ENCODE peak calls at places on chromosomes 4 and X, in seven cellular contexts. M is A549, Z is heart left ventricle, S is transverse colon, E is Peyer's patch, G is ovary, K is stomach. B is an unnamed sample. For H3K4me1, the result is how much of the 10 kb centered on the place peaks cover.

GRCh38 chr4:142043509-142043908 is 407.1 kb downstream of the IL15 start:
- DNase-seq in S (no peak), Z (no peak), K (no peak), G (no peak), E (no peak), M (no peak), B (no peak)

GRCh38 chrX:133726642-133727041 is 258.8 kb downstream of the GPC3 start:
- DNase-seq in K (no peak), S (no peak), G (no peak), E (no peak), M (no peak), Z (no peak), B (no peak)

GRCh38 chr4:183504930-183505555 is at the start of gene ING2:
- DNase-seq in S (no peak), M (peak), Z (no peak), E (no peak), G (peak), K (no peak), B (no peak)

GRCh38 chrX:31366076-31366475 is 294.2 kb upstream of the FTHL17 start:
- DNase-seq in G (no peak), E (no peak), M (no peak), Z (no peak), S (no peak), K (no peak), B (no peak)

GRCh38 chrX:151754042-151754419 is 19.5 kb downstream of the CNGA2 start:
- DNase-seq in K (no peak), G (no peak), S (no peak), Z (no peak), E (no peak), M (peak), B (no peak)

GRCh38 chrX:17706676-17707075 is 30.6 kb upstream of the SCML1 start:
- DNase-seq in S (no peak), G (no peak), K (no peak), M (peak), Z (no peak), E (no peak), B (peak)

GRCh38 chr4:72522440-72522839 is 46.6 kb downstream of the ADAMTS3 start:
- DNase-seq in K (no peak), E (no peak), G (no peak), Z (no peak), S (no peak), M (no peak), B (no peak)

GRCh38 chr4:28421221-28421620 is 1560.6 kb downstream of the STIM2 start:
- DNase-seq in M (no peak), S (no peak), K (no peak), G (no peak), Z (no peak), E (no peak), B (no peak)

GRCh38 chr4:175330652-175331051 is 412.5 kb downstream of the ADAM29 start:
- DNase-seq in E (no peak), K (no peak), M (no peak), G (no peak), Z (no peak), S (no peak), B (no peak)

GRCh38 chrX:44483965-44484606 is 58.6 kb downstream of the FUNDC1 start:
- DNase-seq in E (no peak), M (no peak), G (no peak), Z (no peak), S (no peak), K (no peak), B (no peak)

GRCh38 chr4:61958591-61958990 is 758.5 kb downstream of the ADGRL3 start:
- DNase-seq in K (no peak), Z (no peak), M (no peak), G (no peak), S (no peak), E (no peak), B (no peak)

GRCh38 chr4:26082565-26082964 is 168.5 kb downstream of the SMIM20 start:
- DNase-seq in Z (no peak), S (no peak), K (no peak), E (no peak), G (no peak), M (no peak), B (no peak)

GRCh38 chr4:133969202-133969873 is 232.3 kb downstream of the PABPC4L start:
- DNase-seq in S (no peak), M (no peak), K (no peak), E (no peak), Z (no peak), G (no peak), B (no peak)

GRCh38 chrX:40694833-40695232 is 40.5 kb downstream of the MED14 start:
- DNase-seq in S (no peak), K (no peak), E (no peak), Z (no peak), M (no peak), G (no peak), B (no peak)

GRCh38 chrX:129823115-129823514 is 20.6 kb downstream of the ZDHHC9 start:
- DNase-seq in G (peak), E (no peak), S (peak), Z (no peak), K (peak), M (peak), B (peak)

GRCh38 chr4:53854991-53855885 is 209.2 kb downstream of the CHIC2 start:
- DNase-seq in S (no peak), M (no peak), K (no peak), E (no peak), Z (no peak), G (no peak), B (no peak)

GRCh38 chr4:8652181-8653078 is 59.9 kb downstream of the CPZ start:
- DNase-seq in K (peak), S (no peak), G (no peak), E (peak), M (no peak), Z (no peak), B (no peak)

GRCh38 chr4:11428701-11429571 is at the start of gene HS3ST1:
- DNase-seq in E (peak), G (peak), M (peak), S (peak), Z (peak), K (peak), B (peak)

GRCh38 chrX:68332156-68332823 is 101.0 kb downstream of the OPHN1 start:
- DNase-seq in M (no peak), S (no peak), G (no peak), E (no peak), Z (no peak), K (no peak), B (no peak)

GRCh38 chr4:25386926-25387325 is 9.9 kb downstream of the ANAPC4 start:
- DNase-seq in S (no peak), Z (no peak), E (no peak), K (no peak), G (no peak), M (no peak), B (no peak)

GRCh38 chr4:54433686-54434085 is 204.6 kb downstream of the PDGFRA start:
- DNase-seq in G (no peak), K (no peak), S (no peak), Z (no peak), M (no peak), E (no peak), B (no peak)

GRCh38 chr4:27094224-27094623 is 233.6 kb downstream of the STIM2 start:
- DNase-seq in M (no peak), S (no peak), Z (no peak), E (no peak), G (no peak), K (no peak), B (no peak)

GRCh38 chrX:14916017-14916674 is 42.9 kb downstream of the MOSPD2 start:
- DNase-seq in K (no peak), Z (no peak), E (no peak), M (no peak), G (no peak), S (no peak), B (no peak)

GRCh38 chr4:140645614-140646412 is 77.1 kb upstream of the UCP1 start:
- DNase-seq in E (no peak), S (no peak), G (no peak), Z (peak), K (no peak), M (no peak), B (no peak)

GRCh38 chr4:43394976-43395375 is 502.5 kb downstream of the GRXCR1 start:
- DNase-seq in Z (no peak), E (no peak), K (no peak), G (no peak), S (no peak), M (no peak), B (no peak)

GRCh38 chrX:56569378-56570061 is 6.1 kb downstream of the UBQLN2 start:
- DNase-seq in S (no peak), Z (no peak), E (no peak), K (no peak), M (no peak), G (no peak), B (no peak)

GRCh38 chr4:7787681-7788141 is 151.9 kb downstream of the AFAP1 start:
- DNase-seq in Z (no peak), M (no peak), E (no peak), S (no peak), K (no peak), G (no peak), B (no peak)

GRCh38 chrX:56564182-56564885 is 907 bp downstream of the UBQLN2 start:
- DNase-seq in G (peak), Z (peak), M (no peak), K (no peak), E (peak), S (peak), B (no peak)

GRCh38 chr4:9904976-9905587 is 116.2 kb downstream of the SLC2A9 start:
- DNase-seq in G (no peak), S (no peak), K (no peak), E (no peak), M (no peak), Z (no peak), B (no peak)

GRCh38 chr4:4569036-4569435 is 27.2 kb upstream of the STX18 start:
- DNase-seq in K (no peak), M (no peak), G (no peak), Z (no peak), E (no peak), S (no peak), B (no peak)

DNA sequence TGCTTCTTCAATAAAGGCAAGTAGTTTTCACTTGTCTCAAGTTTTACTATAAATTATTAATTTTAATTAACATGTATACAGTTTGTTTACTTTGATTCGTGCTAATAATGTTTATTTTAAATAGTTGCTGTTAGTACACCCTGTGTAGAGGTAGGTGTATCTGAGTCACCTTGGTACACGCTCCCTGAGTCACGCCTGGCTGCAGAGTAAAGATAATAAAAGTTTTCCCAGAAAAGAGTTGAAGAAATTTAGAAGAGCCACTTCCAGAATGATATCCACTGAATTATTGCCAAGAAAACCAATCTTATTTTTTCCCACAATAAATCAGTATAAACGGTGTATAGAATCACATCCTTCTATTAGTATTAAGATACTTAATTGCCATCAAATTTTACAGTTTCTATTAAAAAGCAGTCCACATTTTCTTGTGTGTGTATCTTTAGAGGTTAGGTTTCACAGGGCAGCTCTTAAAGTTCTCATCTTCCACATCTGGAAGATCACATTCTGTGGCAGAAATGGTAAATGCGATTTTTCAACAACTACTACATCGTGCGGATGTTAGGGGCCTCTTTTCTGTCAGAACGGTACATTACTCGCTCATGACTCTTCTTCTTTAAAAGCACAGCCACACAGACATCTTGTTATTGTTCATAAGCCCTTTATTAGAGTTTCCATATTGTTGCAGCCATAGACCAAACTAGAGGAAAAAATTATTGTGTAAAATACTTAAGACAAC is 55.4 kb downstream of the HADH start:
- DNase-seq in E (no peak), M (no peak), K (no peak), G (no peak), Z (no peak), S (no peak), B (no peak)
- H3K4me1 ChIP-seq in E (under half), M (under half), K (under half), G (under half), Z (under half), S (under half), B (under half)

GRCh38 chr4:40214661-40215418 is 18.0 kb downstream of the RHOH start:
- DNase-seq in M (no peak), E (no peak), K (no peak), Z (no peak), G (no peak), S (no peak), B (no peak)
- TF ChIP-seq POLR2A in M (no peak), E (no peak), K (no peak), Z (no peak), G (no peak), S (no peak), B (no peak)

GRCh38 chrX:70257599-70258288 is 2.3 kb downstream of the P2RY4 start:
- DNase-seq in E (no peak), Z (no peak), M (no peak), G (no peak), K (no peak), S (no peak), B (no peak)

GRCh38 chrX:70255452-70255851 is 4.6 kb downstream of the P2RY4 start:
- DNase-seq in E (no peak), K (no peak), Z (no peak), G (no peak), S (no peak), M (no peak), B (no peak)

GRCh38 chrX:70264784-70265183 is 3.4 kb upstream of the ARR3 start:
- DNase-seq in M (no peak), G (no peak), E (no peak), K (no peak), S (no peak), Z (no peak), B (no peak)

GRCh38 chrX:70262952-70263567 is 3.1 kb upstream of the P2RY4 start:
- DNase-seq in K (no peak), G (peak), Z (no peak), M (peak), S (peak), E (peak), B (no peak)

GRCh38 chrX:70260104-70260503 is at the start of gene P2RY4:
- DNase-seq in M (no peak), Z (no peak), E (no peak), G (no peak), K (no peak), S (no peak), B (no peak)
- H3K4me1 ChIP-seq in M (under half), Z (under half), E (under half), G (under half), K (under half), S (under half), B (under half)

DNA sequence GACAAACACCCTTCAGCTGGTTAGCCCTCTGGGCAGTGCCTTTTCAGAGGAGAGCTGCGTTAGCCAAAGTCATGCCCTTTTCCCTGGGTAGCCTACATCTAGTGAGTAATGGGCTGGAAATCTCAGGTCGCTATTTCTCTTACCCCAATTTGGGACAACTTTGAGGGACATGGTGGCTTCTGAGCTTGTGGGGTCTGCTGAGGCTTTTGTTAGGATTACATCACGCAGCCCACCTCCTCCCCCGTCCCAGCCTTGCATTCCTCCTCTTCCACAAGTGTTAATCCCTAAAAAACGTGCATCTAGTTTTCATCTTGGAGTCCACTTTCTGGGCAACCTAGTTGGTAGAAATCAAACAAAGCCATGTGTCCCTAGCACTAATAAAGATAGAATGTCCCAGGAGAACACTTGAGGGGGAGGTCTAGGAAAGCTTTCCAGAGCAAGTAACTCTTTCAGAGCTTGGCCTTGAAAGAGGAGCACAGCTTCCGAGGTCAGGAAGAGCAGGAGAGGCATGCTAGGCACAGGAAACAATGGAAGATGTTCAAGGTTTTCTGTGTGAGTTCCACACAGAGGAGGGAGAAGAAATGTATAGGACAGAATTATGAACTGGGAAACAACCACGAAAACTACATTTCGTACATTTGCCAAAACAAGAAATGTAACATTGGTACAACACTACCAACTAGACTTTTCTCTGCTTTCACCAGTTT is 2.8 kb downstream of the MRFAP1 start:
- DNase-seq in M (no peak), E (no peak), S (no peak), G (no peak), Z (no peak), K (no peak), B (no peak)
- TF ChIP-seq POLR2A in M (no peak), E (no peak), S (no peak), G (no peak), Z (no peak), K (no peak), B (no peak)

GRCh38 chr4:128821151-128821550 is 11.7 kb downstream of the JADE1 start:
- DNase-seq in G (no peak), S (no peak), K (no peak), M (no peak), Z (no peak), E (no peak), B (no peak)
- H3K4me1 ChIP-seq in G (under half), S (under half), K (under half), M (half or more), Z (half or more), E (under half), B (under half)

GRCh38 chr4:151014521-151015457 is at the start of gene LRBA:
- DNase-seq in K (peak), M (peak), E (peak), G (peak), S (peak), Z (peak), B (peak)

GRCh38 chr4:151012836-151013235 is 2.2 kb downstream of the LRBA start:
- DNase-seq in K (peak), Z (no peak), M (no peak), E (no peak), S (peak), G (no peak), B (no peak)

GRCh38 chr4:151013491-151013890 is 1.6 kb downstream of the LRBA start:
- DNase-seq in M (no peak), S (no peak), G (no peak), E (no peak), Z (no peak), K (no peak), B (no peak)

GRCh38 chr4:151013944-151014343 is 1.1 kb downstream of the LRBA start:
- DNase-seq in M (no peak), Z (no peak), K (no peak), E (no peak), S (no peak), G (no peak), B (no peak)

GRCh38 chr4:151015458-151016344 is 617 bp upstream of the LRBA start:
- DNase-seq in G (peak), E (peak), K (peak), Z (peak), M (peak), S (peak), B (peak)
- TF ChIP-seq POLR2A in G (peak), E (peak), K (peak), Z (peak), M (peak), S (peak), B (peak)

GRCh38 chrX:10574663-10575062 is 45.7 kb downstream of the MID1 start:
- DNase-seq in G (no peak), Z (no peak), E (no peak), M (no peak), S (no peak), K (no peak), B (no peak)
- H3K4me1 ChIP-seq in G (under half), Z (under half), E (under half), M (half or more), S (under half), K (under half), B (under half)

GRCh38 chr4:163598028-163598427 is 103.5 kb downstream of the TMA16 start:
- DNase-seq in G (no peak), K (no peak), E (no peak), Z (no peak), M (no peak), S (no peak), B (no peak)
- TF ChIP-seq POLR2A in G (no peak), K (no peak), E (no peak), Z (no peak), M (no peak), S (no peak), B (no peak)

GRCh38 chr4:47488706-47489105 is 3.6 kb downstream of the ATP10D start:
- DNase-seq in E (no peak), M (no peak), K (no peak), Z (no peak), G (no peak), S (no peak), B (no peak)
- H3K4me1 ChIP-seq in E (under half), M (under half), K (under half), Z (under half), G (under half), S (under half), B (under half)